ENCODE peak calls at places on chromosome 7, in eight cellular contexts. D, S, V, N, B, W, A and F are unnamed samples.

GRCh38 chr7:156474241-156474743 is 166.3 kb upstream of the RNF32 start:
- DNase-seq in D (no peak), S (peak; percentile 32), V (peak; percentile 41), N (no peak), B (no peak), W (no peak), A (peak; percentile 19), F (no peak)

GRCh38 chr7:2175514-2175913 is 57.2 kb downstream of the MAD1L1 start:
- DNase-seq in D (no peak), S (no peak), V (peak; percentile 91), N (peak; percentile 98), B (no peak), W (peak; percentile 48), A (no peak), F (no peak)

GRCh38 chr7:114372619-114373018 is 42.0 kb upstream of the FOXP2 start:
- DNase-seq in D (no peak), S (no peak), V (no peak), N (no peak), B (no peak), W (no peak), A (no peak), F (no peak)

GRCh38 chr7:101814996-101815825 is 2.2 kb upstream of the CUX1 start:
- DNase-seq in D (peak; percentile 43), S (peak; percentile 89), V (no peak), N (peak; percentile 46), B (peak; percentile 58), W (peak; percentile 19), A (no peak), F (peak; percentile 30)

GRCh38 chr7:17690030-17690429 is 250.3 kb downstream of the SNX13 start:
- DNase-seq in D (no peak), S (no peak), V (peak; percentile 43), N (peak; percentile 91), B (no peak), W (no peak), A (peak; percentile 11), F (no peak)

GRCh38 chr7:151579642-151580041 is 59.9 kb upstream of the RHEB start:
- DNase-seq in D (no peak), S (no peak), V (no peak), N (peak; percentile 25), B (no peak), W (no peak), A (no peak), F (no peak)

GRCh38 chr7:142685877-142686508 is 63.3 kb upstream of the PRSS1 start:
- DNase-seq in D (no peak), S (no peak), V (no peak), N (no peak), B (no peak), W (no peak), A (no peak), F (no peak)

GRCh38 chr7:155962191-155962967 is 150.1 kb upstream of the SHH start:
- DNase-seq in D (no peak), S (peak; percentile 15), V (peak; percentile 16), N (peak; percentile 27), B (no peak), W (no peak), A (peak; percentile 1), F (no peak)

GRCh38 chr7:42476255-42476654 is 239.2 kb upstream of the GLI3 start:
- DNase-seq in D (no peak), S (no peak), V (no peak), N (no peak), B (no peak), W (no peak), A (no peak), F (no peak)

GRCh38 chr7:151249732-151250072 is 1.2 kb upstream of the SMARCD3 start:
- DNase-seq in D (no peak), S (peak; percentile 76), V (no peak), N (peak; percentile 77), B (no peak), W (peak; percentile 62), A (no peak), F (no peak)

GRCh38 chr7:127897704-127898454 is 133.4 kb downstream of the LRRC4 start:
- DNase-seq in D (no peak), S (no peak), V (no peak), N (no peak), B (no peak), W (no peak), A (no peak), F (no peak)

GRCh38 chr7:30038182-30038980 is 10.2 kb downstream of the PLEKHA8 start:
- DNase-seq in D (no peak), S (no peak), V (no peak), N (peak; percentile 42), B (no peak), W (no peak), A (no peak), F (no peak)

GRCh38 chr7:43692582-43693373 is 36.5 kb downstream of the COA1 start:
- DNase-seq in D (no peak), S (no peak), V (no peak), N (no peak), B (no peak), W (no peak), A (no peak), F (no peak)

GRCh38 chr7:77940647-77941046 is 142.1 kb downstream of the PHTF2 start:
- DNase-seq in D (no peak), S (peak; percentile 65), V (peak; percentile 6), N (peak; percentile 61), B (no peak), W (no peak), A (no peak), F (no peak)

GRCh38 chr7:95772771-95773581 is 622 bp downstream of the DYNC1I1 start:
- DNase-seq in D (no peak), S (peak; percentile 73), V (no peak), N (peak; percentile 28), B (no peak), W (no peak), A (no peak), F (no peak)
- H3K27ac ChIP-seq in D (no peak overlapping the region), S (no peak overlapping the region), V (no peak overlapping the region), N (peak overlapping the region; percentile 62), B (no peak overlapping the region), W (peak overlapping the region; percentile 52), A (no peak overlapping the region), F (peak overlapping the region; percentile 71)

GRCh38 chr7:55375237-55375636 is 10.1 kb downstream of the LANCL2 start:
- DNase-seq in D (no peak), S (no peak), V (no peak), N (no peak), B (no peak), W (no peak), A (no peak), F (no peak)

GRCh38 chr7:55381696-55382095 is 16.6 kb downstream of the LANCL2 start:
- DNase-seq in D (no peak), S (no peak), V (no peak), N (no peak), B (no peak), W (no peak), A (no peak), F (no peak)

GRCh38 chr7:55374213-55374612 is 9.1 kb downstream of the LANCL2 start:
- DNase-seq in D (no peak), S (no peak), V (no peak), N (no peak), B (no peak), W (no peak), A (no peak), F (no peak)

GRCh38 chr7:55381187-55381586 is 16.1 kb downstream of the LANCL2 start:
- DNase-seq in D (no peak), S (no peak), V (no peak), N (no peak), B (no peak), W (no peak), A (no peak), F (no peak)

GRCh38 chr7:55377162-55377810 is 12.1 kb downstream of the LANCL2 start:
- DNase-seq in D (no peak), S (no peak), V (no peak), N (no peak), B (no peak), W (no peak), A (no peak), F (no peak)
- H3K27ac ChIP-seq in D (no peak overlapping the region), S (no peak overlapping the region), V (no peak overlapping the region), N (no peak overlapping the region), B (no peak overlapping the region), W (no peak overlapping the region), A (no peak overlapping the region), F (no peak overlapping the region)

DNA sequence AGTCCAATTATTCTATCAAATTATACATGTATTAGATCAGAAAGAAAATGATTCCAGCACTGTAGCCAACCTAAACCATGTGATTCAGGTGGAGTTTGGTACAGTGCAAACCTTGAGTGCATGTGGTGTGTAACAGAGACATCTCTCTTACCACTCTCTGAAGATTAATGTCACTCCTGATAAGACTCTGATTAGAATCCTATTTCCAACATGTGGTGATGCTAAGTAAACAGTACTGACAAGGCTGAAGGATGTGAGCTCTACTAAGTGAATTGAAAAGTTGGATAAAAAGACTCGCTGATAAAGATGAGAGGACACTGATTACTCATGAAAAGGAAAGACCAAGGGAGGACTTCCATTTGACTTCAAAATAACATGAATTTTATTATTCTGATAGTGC is 232.0 kb downstream of the SDK1 start:
- DNase-seq in D (no peak), S (no peak), V (no peak), N (no peak), B (no peak), W (no peak), A (no peak), F (no peak)
- H3K27ac ChIP-seq in D (no peak overlapping the region), S (no peak overlapping the region), V (no peak overlapping the region), N (no peak overlapping the region), B (no peak overlapping the region), W (no peak overlapping the region), A (no peak overlapping the region), F (no peak overlapping the region)

GRCh38 chr7:82257118-82257695 is 186.4 kb downstream of the CACNA2D1 start:
- DNase-seq in D (no peak), S (no peak), V (no peak), N (no peak), B (no peak), W (no peak), A (no peak), F (no peak)
- H3K27ac ChIP-seq in D (no peak overlapping the region), S (no peak overlapping the region), V (no peak overlapping the region), N (no peak overlapping the region), B (no peak overlapping the region), W (no peak overlapping the region), A (no peak overlapping the region), F (no peak overlapping the region)

GRCh38 chr7:152909683-152910544 is 150.4 kb downstream of the ACTR3B start:
- DNase-seq in D (no peak), S (no peak), V (no peak), N (no peak), B (no peak), W (no peak), A (no peak), F (no peak)
- H3K27ac ChIP-seq in D (no peak overlapping the region), S (peak overlapping the region; percentile 19), V (no peak overlapping the region), N (no peak overlapping the region), B (no peak overlapping the region), W (no peak overlapping the region), A (no peak overlapping the region), F (no peak overlapping the region)

DNA sequence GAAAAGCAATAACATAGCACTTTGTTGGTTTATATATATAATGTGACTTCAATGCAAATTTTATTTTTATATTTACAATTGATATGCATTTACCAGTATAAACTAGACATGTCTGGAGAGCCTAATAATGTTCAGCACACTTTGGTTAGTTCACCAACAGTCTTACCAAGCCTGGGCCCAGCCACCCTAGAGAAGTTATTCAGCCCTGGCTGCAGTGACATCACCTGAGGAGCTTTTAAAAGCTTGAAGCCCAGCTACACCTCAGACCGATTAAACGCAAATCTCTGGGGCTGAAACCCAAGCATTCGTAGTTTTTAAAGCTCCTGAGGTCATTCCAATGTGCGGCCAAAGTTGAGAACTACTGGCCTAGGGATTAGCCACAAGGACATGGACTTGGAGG is 155.0 kb upstream of the LANCL2 start:
- DNase-seq in D (no peak), S (no peak), V (no peak), N (no peak), B (no peak), W (no peak), A (no peak), F (no peak)
- H3K27ac ChIP-seq in D (no peak overlapping the region), S (no peak overlapping the region), V (no peak overlapping the region), N (no peak overlapping the region), B (no peak overlapping the region), W (no peak overlapping the region), A (no peak overlapping the region), F (no peak overlapping the region)